ENCODE peak calls at places on chromosomes 5 and 9, in four cellular contexts. One of them, this sample, is unnamed.

GRCh38 chr5:125372694-125373621 is 626.5 kb upstream of the ZNF608 start:
- DNase-seq in T-helper 2 cell: no peak
- DNase-seq in stimulated activated CD4-positive, alpha-beta T cell treated with anti-CD3 and anti-CD28 coated beads, Interleukin-4, amount 100 ng/mL, for 1 hour: no peak
- DNase-seq in substantia nigra: peak; percentile 7
- DNase-seq in this sample: no peak

GRCh38 chr9:91138760-91139159 is 223.0 kb downstream of the AUH start:
- DNase-seq in T-helper 2 cell: no peak
- DNase-seq in stimulated activated CD4-positive, alpha-beta T cell treated with anti-CD3 and anti-CD28 coated beads, Interleukin-4, amount 100 ng/mL, for 1 hour: no peak
- DNase-seq in substantia nigra: no peak
- DNase-seq in this sample: no peak

GRCh38 chr5:516338-516925 is 7.8 kb downstream of the SLC9A3 start:
- DNase-seq in T-helper 2 cell: no peak
- DNase-seq in stimulated activated CD4-positive, alpha-beta T cell treated with anti-CD3 and anti-CD28 coated beads, Interleukin-4, amount 100 ng/mL, for 1 hour: no peak
- DNase-seq in substantia nigra: no peak
- DNase-seq in this sample: no peak

GRCh38 chr5:59174248-59174844 is 591.5 kb downstream of the RAB3C start:
- DNase-seq in T-helper 2 cell: peak; percentile 80
- DNase-seq in stimulated activated CD4-positive, alpha-beta T cell treated with anti-CD3 and anti-CD28 coated beads, Interleukin-4, amount 100 ng/mL, for 1 hour: no peak
- DNase-seq in substantia nigra: no peak
- DNase-seq in this sample: peak; percentile 44

GRCh38 chr5:133829786-133830185 is 138.6 kb downstream of the C5orf15 start:
- DNase-seq in T-helper 2 cell: no peak
- DNase-seq in stimulated activated CD4-positive, alpha-beta T cell treated with anti-CD3 and anti-CD28 coated beads, Interleukin-4, amount 100 ng/mL, for 1 hour: no peak
- DNase-seq in substantia nigra: no peak
- DNase-seq in this sample: no peak

GRCh38 chr9:127194881-127195713 is 69.5 kb upstream of the GARNL3 start:
- DNase-seq in T-helper 2 cell: no peak
- DNase-seq in stimulated activated CD4-positive, alpha-beta T cell treated with anti-CD3 and anti-CD28 coated beads, Interleukin-4, amount 100 ng/mL, for 1 hour: no peak
- DNase-seq in substantia nigra: no peak
- DNase-seq in this sample: no peak

GRCh38 chr5:156330141-156330870 is 3.3 kb downstream of the SGCD start:
- DNase-seq in T-helper 2 cell: no peak
- DNase-seq in stimulated activated CD4-positive, alpha-beta T cell treated with anti-CD3 and anti-CD28 coated beads, Interleukin-4, amount 100 ng/mL, for 1 hour: no peak
- DNase-seq in substantia nigra: no peak
- DNase-seq in this sample: no peak

GRCh38 chr5:180250329-180250728 is 41.3 kb upstream of the RASGEF1C start:
- DNase-seq in T-helper 2 cell: no peak
- DNase-seq in stimulated activated CD4-positive, alpha-beta T cell treated with anti-CD3 and anti-CD28 coated beads, Interleukin-4, amount 100 ng/mL, for 1 hour: no peak
- DNase-seq in substantia nigra: no peak
- DNase-seq in this sample: no peak

GRCh38 chr9:121563425-121563824 is 63.8 kb upstream of the GGTA1 start:
- DNase-seq in T-helper 2 cell: no peak
- DNase-seq in stimulated activated CD4-positive, alpha-beta T cell treated with anti-CD3 and anti-CD28 coated beads, Interleukin-4, amount 100 ng/mL, for 1 hour: no peak
- DNase-seq in substantia nigra: no peak
- DNase-seq in this sample: no peak

GRCh38 chr5:6904822-6905221 is 191.6 kb downstream of the TENT4A start:
- DNase-seq in T-helper 2 cell: no peak
- DNase-seq in stimulated activated CD4-positive, alpha-beta T cell treated with anti-CD3 and anti-CD28 coated beads, Interleukin-4, amount 100 ng/mL, for 1 hour: no peak
- DNase-seq in substantia nigra: no peak
- DNase-seq in this sample: no peak

GRCh38 chr9:129694265-129694664 is 28.8 kb downstream of the PRRX2 start:
- DNase-seq in T-helper 2 cell: no peak
- DNase-seq in stimulated activated CD4-positive, alpha-beta T cell treated with anti-CD3 and anti-CD28 coated beads, Interleukin-4, amount 100 ng/mL, for 1 hour: no peak
- DNase-seq in substantia nigra: no peak
- DNase-seq in this sample: no peak

GRCh38 chr5:65032250-65032649 is 263.5 kb downstream of the CWC27 start:
- DNase-seq in T-helper 2 cell: no peak
- DNase-seq in stimulated activated CD4-positive, alpha-beta T cell treated with anti-CD3 and anti-CD28 coated beads, Interleukin-4, amount 100 ng/mL, for 1 hour: no peak
- DNase-seq in substantia nigra: no peak
- DNase-seq in this sample: no peak

GRCh38 chr5:129909225-129909624 is 5.0 kb downstream of the CHSY3 start:
- DNase-seq in T-helper 2 cell: no peak
- DNase-seq in stimulated activated CD4-positive, alpha-beta T cell treated with anti-CD3 and anti-CD28 coated beads, Interleukin-4, amount 100 ng/mL, for 1 hour: no peak
- DNase-seq in substantia nigra: no peak
- DNase-seq in this sample: no peak

GRCh38 chr9:125462766-125463384 is 201.2 kb downstream of the GAPVD1 start:
- DNase-seq in T-helper 2 cell: no peak
- DNase-seq in stimulated activated CD4-positive, alpha-beta T cell treated with anti-CD3 and anti-CD28 coated beads, Interleukin-4, amount 100 ng/mL, for 1 hour: no peak
- DNase-seq in substantia nigra: no peak
- DNase-seq in this sample: no peak

GRCh38 chr5:88687253-88687955 is 195.6 kb downstream of the MEF2C start:
- DNase-seq in T-helper 2 cell: no peak
- DNase-seq in stimulated activated CD4-positive, alpha-beta T cell treated with anti-CD3 and anti-CD28 coated beads, Interleukin-4, amount 100 ng/mL, for 1 hour: no peak
- DNase-seq in substantia nigra: no peak
- DNase-seq in this sample: no peak

GRCh38 chr9:111456536-111456935 is 27.6 kb downstream of the ECPAS start:
- DNase-seq in T-helper 2 cell: no peak
- DNase-seq in stimulated activated CD4-positive, alpha-beta T cell treated with anti-CD3 and anti-CD28 coated beads, Interleukin-4, amount 100 ng/mL, for 1 hour: no peak
- DNase-seq in substantia nigra: no peak
- DNase-seq in this sample: no peak

GRCh38 chr5:169801324-169801777 is 164.3 kb downstream of the DOCK2 start:
- DNase-seq in T-helper 2 cell: peak; percentile 44
- DNase-seq in stimulated activated CD4-positive, alpha-beta T cell treated with anti-CD3 and anti-CD28 coated beads, Interleukin-4, amount 100 ng/mL, for 1 hour: no peak
- DNase-seq in substantia nigra: no peak
- DNase-seq in this sample: no peak

GRCh38 chr5:33994845-33995244 is 10.4 kb upstream of the SLC45A2 start:
- DNase-seq in T-helper 2 cell: peak; percentile 37
- DNase-seq in stimulated activated CD4-positive, alpha-beta T cell treated with anti-CD3 and anti-CD28 coated beads, Interleukin-4, amount 100 ng/mL, for 1 hour: no peak
- DNase-seq in substantia nigra: no peak
- DNase-seq in this sample: no peak

GRCh38 chr9:36078047-36078446 is 41.3 kb downstream of the RECK start:
- DNase-seq in T-helper 2 cell: no peak
- DNase-seq in stimulated activated CD4-positive, alpha-beta T cell treated with anti-CD3 and anti-CD28 coated beads, Interleukin-4, amount 100 ng/mL, for 1 hour: no peak
- DNase-seq in substantia nigra: no peak
- DNase-seq in this sample: no peak

GRCh38 chr5:17838506-17838905 is 204.2 kb downstream of the TAF11L14 start:
- DNase-seq in T-helper 2 cell: no peak
- DNase-seq in stimulated activated CD4-positive, alpha-beta T cell treated with anti-CD3 and anti-CD28 coated beads, Interleukin-4, amount 100 ng/mL, for 1 hour: no peak
- DNase-seq in substantia nigra: no peak
- DNase-seq in this sample: no peak

This sample was measured in K562.